ENCODE peak calls at places on chromosome 13, in five cellular contexts. C, N, P, I and Q are unnamed samples.

GRCh38 chr13:27321619-27322385 is 51.2 kb downstream of the RASL11A start:
- DNase-seq in C (no peak), N (no peak), P (no peak), I (no peak), Q (no peak)

GRCh38 chr13:111945086-111945485 is 121.9 kb upstream of the SOX1 start:
- DNase-seq in C (no peak), N (no peak), P (no peak), I (no peak), Q (no peak)

GRCh38 chr13:76226941-76227340 is 590.8 kb downstream of the LMO7 start:
- DNase-seq in C (no peak), N (no peak), P (no peak), I (no peak), Q (no peak)

GRCh38 chr13:112098699-112099098 is 31.8 kb downstream of the SOX1 start:
- DNase-seq in C (no peak), N (no peak), P (no peak), I (no peak), Q (peak; percentile 20)

GRCh38 chr13:90362718-90363117 is 984.8 kb upstream of the MIR17HG start:
- DNase-seq in C (no peak), N (no peak), P (no peak), I (no peak), Q (no peak)

GRCh38 chr13:113660066-113660465 is 2.1 kb upstream of the ATP4B start:
- DNase-seq in C (no peak), N (no peak), P (no peak), I (no peak), Q (no peak)

GRCh38 chr13:70385852-70386251 is 277.6 kb upstream of the KLHL1 start:
- DNase-seq in C (no peak), N (no peak), P (no peak), I (no peak), Q (no peak)

GRCh38 chr13:30861836-30862467 is 44.1 kb upstream of the MEDAG start:
- DNase-seq in C (no peak), N (no peak), P (no peak), I (no peak), Q (no peak)

GRCh38 chr13:106534844-106535551 is 464 bp downstream of the EFNB2 start:
- DNase-seq in C (no peak), N (no peak), P (peak; percentile 20), I (no peak), Q (peak; percentile 52)

GRCh38 chr13:30679483-30680330 is 55.6 kb upstream of the ALOX5AP start:
- DNase-seq in C (peak; percentile 20), N (no peak), P (peak; percentile 48), I (no peak), Q (no peak)

GRCh38 chr13:109010912-109011311 is 381.5 kb downstream of the MYO16 start:
- DNase-seq in C (no peak), N (no peak), P (no peak), I (no peak), Q (no peak)